ENCODE peak calls at places on chromosomes 7 and 10, in ten cellular contexts. M is T-helper 9 cell, Z is cerebellar cortex, K is PC-3, I is NCI-H1092 treated with DMSO at 0.1 percent for 48 hours, L is T-helper 1 cell, F is SW480, B is uterus, O is WERI-Rb-1, V is NCI-H1417 treated with DMSO at 0.1 percent for 48 hours. W is an unnamed sample.

GRCh38 chr10:34157501-34157900 is 657.6 kb downstream of the PARD3 start:
- DNase-seq in O (no peak), I (no peak), L (no peak), K (peak), F (no peak), Z (no peak), V (no peak), B (no peak), M (no peak), W (no peak)

GRCh38 chr10:17001961-17002749 is 127.5 kb downstream of the CUBN start:
- DNase-seq in M (peak), Z (no peak), F (no peak), K (no peak), V (no peak), L (peak), B (peak), O (no peak), I (no peak), W (no peak)

GRCh38 chr7:158285383-158285770 is 302.2 kb downstream of the PTPRN2 start:
- DNase-seq in I (no peak), B (no peak), K (no peak), V (no peak), Z (no peak), M (no peak), F (no peak), L (no peak), O (no peak), W (no peak)

GRCh38 chr10:93826355-93826754 is 67.4 kb upstream of the SLC35G1 start:
- DNase-seq in I (no peak), F (no peak), M (no peak), L (no peak), V (no peak), Z (no peak), K (no peak), B (no peak), O (no peak), W (no peak)

GRCh38 chr10:126892150-126892872 is 12.9 kb upstream of the DOCK1 start:
- DNase-seq in L (no peak), K (no peak), M (no peak), B (no peak), I (no peak), V (no peak), O (no peak), F (no peak), Z (no peak), W (no peak)

GRCh38 chr10:11463111-11463510 is 148.3 kb downstream of the USP6NL start:
- DNase-seq in Z (no peak), K (no peak), F (no peak), B (no peak), L (no peak), V (no peak), O (no peak), M (no peak), I (no peak), W (no peak)

GRCh38 chr7:1081931-1082401 is 5.9 kb upstream of the GPER1 start:
- DNase-seq in M (no peak), V (peak), O (no peak), Z (no peak), K (no peak), I (no peak), L (no peak), F (peak), B (no peak), W (no peak)

GRCh38 chr7:95669513-95669912 is 73.2 kb upstream of the PDK4 start:
- DNase-seq in M (no peak), I (no peak), L (no peak), F (no peak), K (no peak), O (no peak), Z (no peak), V (no peak), B (no peak), W (no peak)

W was measured in NCI-H1436 treated with DMSO at 0.1 percent for 48 hours.